ENCODE peak calls at places on chromosomes 13 and 19, in six cellular contexts. One of them, this sample, is unnamed.

GRCh38 chr19:51224163-51224641 is 678 bp upstream of the CD33 start:
- DNase-seq in H1: no peak
- DNase-seq in HL-60: no peak
- DNase-seq in K562: no peak
- DNase-seq in GM12878: no peak
- DNase-seq in SK-N-SH: no peak
- DNase-seq in this sample: no peak

GRCh38 chr19:54133312-54133956 is 4.1 kb upstream of the CNOT3 start:
- DNase-seq in K562: no peak
- DNase-seq in H1: peak; percentile 78
- DNase-seq in SK-N-SH: no peak
- DNase-seq in HL-60: peak; percentile 34
- DNase-seq in GM12878: no peak
- DNase-seq in this sample: peak; percentile 84

GRCh38 chr13:109500146-109500773 is 286.1 kb downstream of the IRS2 start:
- DNase-seq in GM12878: no peak
- DNase-seq in K562: no peak
- DNase-seq in H1: no peak
- DNase-seq in SK-N-SH: peak; percentile 72
- DNase-seq in HL-60: no peak
- DNase-seq in this sample: no peak

GRCh38 chr13:98890186-98890585 is 87.7 kb downstream of the DOCK9 start:
- DNase-seq in K562: no peak
- DNase-seq in H1: no peak
- DNase-seq in SK-N-SH: no peak
- DNase-seq in GM12878: no peak
- DNase-seq in HL-60: no peak
- DNase-seq in this sample: no peak

GRCh38 chr19:9936151-9937000 is at the start of gene OLFM2:
- DNase-seq in SK-N-SH: peak; percentile 93
- DNase-seq in GM12878: no peak
- DNase-seq in HL-60: no peak
- DNase-seq in H1: no peak
- DNase-seq in K562: peak; percentile 95
- DNase-seq in this sample: no peak

GRCh38 chr13:93227906-93228801 is 1.5 kb downstream of the GPC6 start:
- DNase-seq in H1: no peak
- DNase-seq in K562: peak; percentile 69
- DNase-seq in GM12878: no peak
- DNase-seq in HL-60: no peak
- DNase-seq in SK-N-SH: peak; percentile 89
- DNase-seq in this sample: peak; percentile 80

GRCh38 chr19:21484631-21485030 is 20.8 kb upstream of the ZNF429 start:
- DNase-seq in H1: no peak
- DNase-seq in GM12878: no peak
- DNase-seq in K562: no peak
- DNase-seq in SK-N-SH: no peak
- DNase-seq in HL-60: no peak
- DNase-seq in this sample: no peak

GRCh38 chr13:71624641-71625040 is 242.4 kb downstream of the DACH1 start:
- DNase-seq in GM12878: no peak
- DNase-seq in K562: no peak
- DNase-seq in H1: no peak
- DNase-seq in HL-60: no peak
- DNase-seq in SK-N-SH: no peak
- DNase-seq in this sample: no peak

GRCh38 chr13:46101488-46102289 is 3.1 kb downstream of the CPB2 start:
- DNase-seq in K562: no peak
- DNase-seq in H1: no peak
- DNase-seq in GM12878: no peak
- DNase-seq in SK-N-SH: no peak
- DNase-seq in HL-60: no peak
- DNase-seq in this sample: no peak

GRCh38 chr13:99442273-99442895 is 58.9 kb upstream of the TM9SF2 start:
- DNase-seq in HL-60: peak; percentile 68
- DNase-seq in SK-N-SH: peak; percentile 58
- DNase-seq in H1: no peak
- DNase-seq in GM12878: no peak
- DNase-seq in K562: peak; percentile 41
- DNase-seq in this sample: peak; percentile 35

GRCh38 chr19:1279782-1280341 is 4.5 kb downstream of the FAM174C start:
- DNase-seq in K562: peak; percentile 65
- DNase-seq in GM12878: no peak
- DNase-seq in H1: no peak
- DNase-seq in HL-60: peak; percentile 80
- DNase-seq in SK-N-SH: peak; percentile 91
- DNase-seq in this sample: peak; percentile 68

GRCh38 chr19:41499899-41500298 is 56.9 kb downstream of the ERICH4 start:
- DNase-seq in K562: no peak
- DNase-seq in H1: no peak
- DNase-seq in HL-60: no peak
- DNase-seq in SK-N-SH: no peak
- DNase-seq in GM12878: no peak
- DNase-seq in this sample: no peak

GRCh38 chr13:98089826-98090225 is 53.1 kb upstream of the FARP1 start:
- DNase-seq in SK-N-SH: no peak
- DNase-seq in H1: no peak
- DNase-seq in GM12878: no peak
- DNase-seq in HL-60: no peak
- DNase-seq in K562: no peak
- DNase-seq in this sample: no peak

GRCh38 chr13:113074876-113075275 is 30.7 kb upstream of the F7 start:
- DNase-seq in HL-60: no peak
- DNase-seq in GM12878: no peak
- DNase-seq in H1: no peak
- DNase-seq in SK-N-SH: no peak
- DNase-seq in K562: no peak
- DNase-seq in this sample: no peak

GRCh38 chr19:10286803-10287737 is at the start of gene ICAM4:
- DNase-seq in HL-60: peak; percentile 92
- DNase-seq in SK-N-SH: peak; percentile 64
- DNase-seq in H1: no peak
- DNase-seq in K562: peak; percentile 80
- DNase-seq in GM12878: no peak
- DNase-seq in this sample: peak; percentile 63

DNA sequence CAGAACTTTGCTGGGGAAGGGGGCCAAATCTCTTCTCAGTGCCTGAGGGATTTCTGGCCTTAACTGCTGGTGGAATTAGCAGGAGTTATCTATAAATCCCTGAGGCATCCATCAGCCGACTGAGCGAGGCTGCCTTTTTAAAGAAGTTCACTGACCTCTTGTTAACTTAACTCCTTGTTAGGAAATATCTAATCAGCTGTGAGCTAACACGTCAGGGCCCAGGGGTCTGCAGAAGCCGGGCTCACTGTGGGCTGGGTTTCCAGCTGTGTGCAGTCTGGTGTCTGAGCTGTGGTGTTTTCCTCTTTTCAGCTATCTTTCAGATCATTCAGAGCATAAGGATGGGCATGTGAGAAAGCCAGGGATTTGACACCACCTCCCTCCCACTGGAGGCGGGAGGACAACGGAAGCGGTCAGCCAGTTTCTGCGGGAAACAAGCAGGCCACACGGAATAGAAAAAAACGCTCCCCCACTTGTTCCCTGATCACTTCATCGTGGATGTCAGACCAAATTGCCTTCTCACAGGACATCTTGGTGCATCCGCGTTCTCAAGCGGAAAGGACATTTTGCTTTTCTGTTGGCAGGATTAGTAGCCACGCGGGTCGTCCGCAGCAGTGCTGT is 23.4 kb downstream of the SERP2 start:
- DNase-seq in SK-N-SH: peak; percentile 77
- DNase-seq in H1: no peak
- DNase-seq in GM12878: no peak
- DNase-seq in HL-60: no peak
- DNase-seq in K562: peak; percentile 36
- DNase-seq in this sample: no peak
- TF ChIP-seq GABPA in SK-N-SH: no peak
- TF ChIP-seq GABPA in H1: no peak
- TF ChIP-seq GABPA in GM12878: no peak
- TF ChIP-seq GABPA in HL-60: no peak
- TF ChIP-seq GABPA in K562: peak; percentile 54
- TF ChIP-seq GABPA in this sample: no peak

GRCh38 chr19:46733693-46734240 is 12.1 kb upstream of the FKRP start:
- DNase-seq in H1: no peak
- DNase-seq in SK-N-SH: no peak
- DNase-seq in GM12878: no peak
- DNase-seq in HL-60: peak; percentile 73
- DNase-seq in K562: no peak
- DNase-seq in this sample: no peak

GRCh38 chr19:46731007-46731501 is 14.1 kb upstream of the PRKD2 start:
- DNase-seq in HL-60: peak; percentile 86
- DNase-seq in H1: no peak
- DNase-seq in SK-N-SH: no peak
- DNase-seq in K562: peak; percentile 71
- DNase-seq in GM12878: no peak
- DNase-seq in this sample: no peak

GRCh38 chr19:46731584-46731983 is 14.3 kb upstream of the FKRP start:
- DNase-seq in K562: no peak
- DNase-seq in HL-60: peak; percentile 72
- DNase-seq in SK-N-SH: no peak
- DNase-seq in GM12878: no peak
- DNase-seq in H1: no peak
- DNase-seq in this sample: no peak

GRCh38 chr19:46732172-46732938 is 13.5 kb upstream of the FKRP start:
- DNase-seq in HL-60: no peak
- DNase-seq in K562: no peak
- DNase-seq in H1: no peak
- DNase-seq in GM12878: no peak
- DNase-seq in SK-N-SH: no peak
- DNase-seq in this sample: no peak

DNA sequence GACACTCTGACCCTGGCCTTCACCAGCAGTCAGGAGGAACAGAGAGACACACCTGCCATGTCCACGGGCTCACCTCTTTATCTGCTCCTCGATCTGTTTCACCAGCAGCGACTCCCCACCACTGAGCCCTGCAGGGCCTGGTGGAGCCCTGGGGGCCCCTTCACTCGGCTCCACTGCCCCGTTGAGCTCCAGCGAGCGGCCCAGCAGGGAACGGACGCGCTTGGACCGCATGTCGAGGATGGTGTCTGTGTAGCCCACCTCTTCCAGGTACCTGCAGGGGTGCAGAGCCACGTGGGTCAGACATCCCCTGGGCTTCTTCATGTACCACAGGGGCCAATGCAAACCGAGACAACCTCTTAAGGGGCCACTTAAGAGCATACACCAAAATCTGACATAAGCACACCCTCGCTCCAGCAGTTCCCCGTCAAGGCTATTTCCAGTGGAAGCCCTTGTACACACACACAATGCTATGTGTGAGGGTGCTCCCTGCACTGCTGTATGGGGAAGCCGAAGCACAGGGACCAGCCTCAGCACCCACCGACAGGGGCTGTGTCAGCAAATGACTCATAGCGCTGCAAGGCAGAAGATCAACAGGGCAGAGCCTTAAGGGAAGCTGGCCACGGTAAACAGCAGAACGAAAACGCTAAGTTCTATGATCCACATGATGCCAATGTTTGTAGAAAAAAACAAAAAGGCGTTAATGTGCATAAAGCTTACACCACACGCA is 12.7 kb upstream of the FKRP start:
- DNase-seq in H1: no peak
- DNase-seq in SK-N-SH: no peak
- DNase-seq in HL-60: peak; percentile 92
- DNase-seq in GM12878: no peak
- DNase-seq in K562: no peak
- DNase-seq in this sample: no peak
- TF ChIP-seq GABPA in H1: no peak
- TF ChIP-seq GABPA in SK-N-SH: no peak
- TF ChIP-seq GABPA in HL-60: no peak
- TF ChIP-seq GABPA in GM12878: no peak
- TF ChIP-seq GABPA in K562: no peak
- TF ChIP-seq GABPA in this sample: no peak

DNA sequence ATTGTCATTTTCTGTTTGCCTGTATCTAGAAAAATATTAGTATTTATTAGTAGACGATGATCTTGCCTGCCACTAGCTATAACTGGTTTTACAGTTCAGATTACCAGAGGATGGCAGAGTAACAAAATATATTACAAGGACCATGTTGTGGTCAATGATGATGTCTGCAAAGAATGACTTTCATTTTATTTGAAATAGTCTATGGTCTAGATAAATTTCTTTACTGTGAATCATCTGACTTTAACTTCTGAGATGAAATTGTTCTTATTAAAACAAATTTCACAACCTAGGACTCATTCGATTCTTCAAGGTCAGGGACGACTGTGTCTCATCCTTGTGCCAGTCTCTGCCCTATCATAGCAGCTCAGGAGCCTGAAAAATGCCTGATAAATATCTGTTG is 637.8 kb upstream of the KLF12 start:
- DNase-seq in SK-N-SH: no peak
- DNase-seq in HL-60: no peak
- DNase-seq in H1: no peak
- DNase-seq in GM12878: no peak
- DNase-seq in K562: no peak
- DNase-seq in this sample: no peak
- TF ChIP-seq GABPA in SK-N-SH: peak; percentile 14
- TF ChIP-seq GABPA in HL-60: no peak
- TF ChIP-seq GABPA in H1: no peak
- TF ChIP-seq GABPA in GM12878: no peak
- TF ChIP-seq GABPA in K562: no peak
- TF ChIP-seq GABPA in this sample: no peak

GRCh38 chr19:37304884-37305255 is 66.0 kb upstream of the ZNF527 start:
- DNase-seq in HL-60: no peak
- DNase-seq in H1: no peak
- DNase-seq in K562: no peak
- DNase-seq in GM12878: no peak
- DNase-seq in SK-N-SH: no peak
- DNase-seq in this sample: no peak

GRCh38 chr19:37303591-37304171 is 67.2 kb upstream of the ZNF527 start:
- DNase-seq in HL-60: no peak
- DNase-seq in H1: no peak
- DNase-seq in K562: no peak
- DNase-seq in GM12878: no peak
- DNase-seq in SK-N-SH: peak; percentile 26
- DNase-seq in this sample: no peak

GRCh38 chr19:37304190-37304883 is 66.6 kb upstream of the ZNF527 start:
- DNase-seq in K562: peak; percentile 21
- DNase-seq in H1: no peak
- DNase-seq in HL-60: no peak
- DNase-seq in SK-N-SH: peak; percentile 73
- DNase-seq in GM12878: no peak
- DNase-seq in this sample: no peak

GRCh38 chr19:37309834-37310575 is 60.9 kb upstream of the ZNF527 start:
- DNase-seq in H1: no peak
- DNase-seq in HL-60: peak; percentile 29
- DNase-seq in GM12878: no peak
- DNase-seq in K562: no peak
- DNase-seq in SK-N-SH: peak; percentile 32
- DNase-seq in this sample: no peak

DNA sequence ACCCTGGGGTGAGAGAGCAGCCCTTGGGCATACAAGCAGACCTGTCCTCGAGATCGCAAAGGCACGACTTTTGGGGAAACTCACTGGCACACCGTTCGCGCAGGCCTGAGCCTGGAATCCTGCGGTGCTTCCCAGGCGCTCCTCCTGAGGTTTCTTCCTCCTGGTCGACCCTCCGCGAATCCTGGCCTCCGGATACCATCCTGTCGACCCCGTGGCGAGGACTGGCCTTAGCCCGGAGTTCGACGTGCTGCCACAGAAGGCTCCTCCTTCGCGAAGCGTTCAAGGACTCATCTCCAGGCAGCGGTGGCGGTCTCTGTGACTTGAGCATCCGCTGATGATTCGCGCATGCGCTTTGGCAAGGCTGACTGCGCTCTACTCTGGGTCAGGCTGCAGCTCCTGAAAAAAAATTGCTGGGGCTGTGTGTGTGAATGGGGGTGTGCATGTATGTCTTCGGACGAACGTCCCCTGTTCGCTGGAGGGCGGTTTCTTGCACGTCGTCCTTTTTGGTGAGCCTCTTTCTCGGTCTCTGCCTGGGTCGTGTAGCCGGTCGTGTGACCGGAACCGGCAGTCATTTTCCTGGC is 64.4 kb upstream of the ZNF527 start:
- DNase-seq in GM12878: no peak
- DNase-seq in HL-60: no peak
- DNase-seq in K562: no peak
- DNase-seq in H1: no peak
- DNase-seq in SK-N-SH: no peak
- DNase-seq in this sample: no peak
- TF ChIP-seq GABPA in GM12878: no peak
- TF ChIP-seq GABPA in HL-60: no peak
- TF ChIP-seq GABPA in K562: no peak
- TF ChIP-seq GABPA in H1: no peak
- TF ChIP-seq GABPA in SK-N-SH: no peak
- TF ChIP-seq GABPA in this sample: no peak

This sample was measured in HepG2.